ENCODE peak calls at places on chromosomes 16 and 17, in nine cellular contexts. B is CD8-positive, alpha-beta T cell; H is uterus; G is dorsolateral prefrontal cortex; C is pancreas; K is transverse colon; X is OCI-LY7; M is MCF 10A; V is neural progenitor cell. R is an unnamed sample.

GRCh38 chr16:10003486-10003885 is 178.7 kb downstream of the GRIN2A start:
- DNase-seq in C (no peak), M (no peak), G (no peak), H (no peak), B (no peak), K (no peak), X (no peak), V (no peak), R (no peak)

GRCh38 chr17:80146121-80147034 is 550 bp downstream of the EIF4A3 start:
- DNase-seq in V (peak), G (no peak), K (no peak), C (peak), X (peak), B (no peak), H (peak), M (peak), R (peak)

GRCh38 chr16:24580665-24581064 is 41.3 kb downstream of the RBBP6 start:
- DNase-seq in M (peak), H (no peak), C (no peak), X (no peak), V (no peak), B (no peak), G (no peak), K (no peak), R (peak)

GRCh38 chr17:18004345-18004744 is 31.7 kb downstream of the DRC3 start:
- DNase-seq in B (no peak), M (no peak), C (no peak), H (no peak), V (no peak), K (no peak), X (no peak), G (no peak), R (no peak)

GRCh38 chr17:66548158-66548557 is 245.7 kb downstream of the PRKCA start:
- DNase-seq in C (no peak), G (no peak), V (no peak), H (no peak), B (no peak), M (no peak), K (no peak), X (no peak), R (no peak)

GRCh38 chr16:78421244-78421661 is 321.8 kb downstream of the WWOX start:
- DNase-seq in G (no peak), H (no peak), X (no peak), V (peak), B (no peak), K (no peak), M (no peak), C (no peak), R (no peak)

GRCh38 chr17:46125831-46126230 is 67.4 kb downstream of the KANSL1 start:
- DNase-seq in M (no peak), K (no peak), V (no peak), X (no peak), G (no peak), C (no peak), B (no peak), H (no peak), R (no peak)

GRCh38 chr16:27759301-27759871 is 209.4 kb downstream of the KATNIP start:
- DNase-seq in B (no peak), K (no peak), X (no peak), M (peak), C (no peak), V (no peak), G (peak), H (no peak), R (no peak)

GRCh38 chr17:81511800-81512559 is 619 bp downstream of the ACTG1 start:
- DNase-seq in K (no peak), X (peak), H (peak), V (no peak), C (peak), M (no peak), G (no peak), B (no peak), R (no peak)

GRCh38 chr17:78745407-78746088 is 36.5 kb downstream of the CYTH1 start:
- DNase-seq in H (no peak), G (no peak), C (no peak), K (no peak), B (no peak), V (peak), M (peak), X (peak), R (no peak)

GRCh38 chr16:11977206-11978041 is 890 bp downstream of the SNX29 start:
- DNase-seq in X (no peak), B (no peak), C (no peak), M (peak), K (peak), H (peak), G (no peak), V (peak), R (no peak)

GRCh38 chr16:80319181-80319580 is 221.6 kb upstream of the DYNLRB2 start:
- DNase-seq in B (no peak), X (no peak), H (no peak), K (no peak), G (no peak), C (no peak), V (no peak), M (peak), R (no peak)

GRCh38 chr16:52963471-52963870 is 89.2 kb downstream of the CHD9NB start:
- DNase-seq in M (no peak), C (no peak), K (no peak), V (peak), H (no peak), B (no peak), X (no peak), G (no peak), R (no peak)

DNA sequence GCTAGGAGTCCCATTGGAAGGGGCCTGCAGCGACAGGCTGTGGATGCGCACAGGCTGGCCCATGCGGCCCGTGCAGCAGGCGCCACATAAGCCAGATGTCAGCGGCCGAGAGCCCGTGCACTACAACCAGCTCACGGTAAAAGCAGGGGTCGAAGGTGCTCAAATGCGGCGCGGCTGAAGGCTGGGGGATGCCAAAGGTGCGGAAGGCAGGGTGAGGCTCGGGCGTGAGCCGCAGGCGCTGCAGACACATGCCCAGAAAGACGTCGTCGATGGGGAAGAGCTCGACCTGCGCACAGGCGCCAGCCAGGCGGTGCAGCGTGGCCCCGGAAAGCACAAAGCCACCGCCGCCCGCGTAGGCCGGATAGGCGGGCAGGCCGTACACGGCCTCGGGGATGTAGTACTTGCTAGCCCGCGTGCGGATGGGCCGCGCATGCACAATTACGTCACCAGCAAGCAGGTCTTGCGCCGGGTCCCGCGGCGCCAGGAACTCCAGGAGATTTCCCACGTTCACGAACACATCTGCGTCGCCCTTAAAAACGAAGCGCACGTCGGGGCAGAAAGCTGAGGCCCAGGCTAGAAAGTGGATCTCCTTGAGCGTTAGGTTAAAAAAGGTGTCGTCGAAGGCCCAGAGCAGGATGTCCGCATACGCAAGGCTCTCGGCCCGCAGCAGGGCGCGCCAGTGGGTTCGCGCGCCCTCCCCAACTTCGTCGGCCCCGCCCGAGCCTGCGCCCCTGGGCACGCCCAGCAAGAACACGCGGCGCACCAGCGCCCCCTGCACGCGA is 1.3 kb downstream of the B3GNT9 start:
- DNase-seq in H (no peak), M (no peak), G (no peak), X (no peak), B (no peak), V (no peak), C (peak), K (no peak), R (peak)
- TF ChIP-seq CTCF in H (no peak), M (no peak), G (no peak), X (no peak), B (no peak), V (no peak), C (no peak), K (no peak), R (no peak)

GRCh38 chr17:44323359-44324091 is 1.1 kb downstream of the SLC25A39 start:
- DNase-seq in C (no peak), H (no peak), V (no peak), G (no peak), K (peak), X (no peak), B (no peak), M (no peak), R (no peak)
- TF ChIP-seq CTCF in C (no peak), H (no peak), V (no peak), G (no peak), K (no peak), X (no peak), B (no peak), M (no peak), R (no peak)

GRCh38 chr17:82648761-82649474 is 674 bp upstream of the WDR45B start:
- DNase-seq in V (peak), H (peak), C (peak), K (peak), B (no peak), X (peak), G (no peak), M (no peak), R (peak)

GRCh38 chr17:82645516-82645915 is 2.7 kb downstream of the WDR45B start:
- DNase-seq in M (peak), G (no peak), V (no peak), H (no peak), X (no peak), K (no peak), C (peak), B (no peak), R (no peak)

GRCh38 chr17:82649501-82650261 is 1.4 kb upstream of the WDR45B start:
- DNase-seq in M (no peak), X (no peak), B (no peak), V (no peak), G (no peak), C (peak), H (peak), K (no peak), R (no peak)

GRCh38 chr17:82648165-82648668 is at the start of gene WDR45B:
- DNase-seq in M (peak), C (peak), H (peak), X (peak), B (peak), K (peak), G (peak), V (peak), R (peak)

DNA sequence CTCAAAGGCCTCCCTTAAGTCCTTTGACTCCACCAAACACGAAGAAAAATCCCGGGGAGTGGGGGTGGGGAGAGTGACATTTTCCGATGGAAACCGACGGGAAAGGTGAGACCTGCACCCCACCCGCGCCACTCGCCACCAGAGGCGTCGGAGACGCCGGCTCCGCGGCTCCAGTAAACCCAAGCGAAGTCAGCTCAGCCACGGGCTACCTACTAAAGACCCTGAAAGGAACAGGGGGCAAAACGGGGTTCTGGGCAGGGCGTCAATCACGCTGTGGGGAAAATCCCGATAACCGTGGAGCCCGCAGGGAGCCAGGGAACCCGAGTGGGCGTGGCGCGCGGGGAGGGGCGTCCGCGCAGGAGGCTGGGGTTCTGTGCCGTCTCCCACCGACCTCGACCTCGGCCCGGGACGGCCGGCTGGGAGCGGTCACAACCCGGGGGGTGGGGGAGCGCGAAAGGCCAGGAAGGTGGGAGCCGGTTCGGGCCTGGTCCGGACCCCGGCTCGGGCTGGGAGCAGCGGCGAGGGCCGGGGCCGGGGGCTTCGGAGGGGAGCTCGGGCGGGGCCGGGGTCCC is 565 bp downstream of the WDR45B start:
- DNase-seq in X (peak), V (peak), K (peak), B (no peak), M (peak), C (no peak), G (no peak), H (peak), R (peak)
- TF ChIP-seq CTCF in X (peak), V (peak), K (peak), B (peak), M (no peak), C (no peak), G (no peak), H (no peak), R (no peak)

GRCh38 chr17:9905902-9906301 is 831 bp upstream of the RCVRN start:
- DNase-seq in C (no peak), H (no peak), M (peak), G (peak), V (peak), B (no peak), K (no peak), X (peak), R (peak)
- TF ChIP-seq CTCF in C (peak), H (no peak), M (peak), G (no peak), V (peak), B (peak), K (peak), X (peak), R (peak)

DNA sequence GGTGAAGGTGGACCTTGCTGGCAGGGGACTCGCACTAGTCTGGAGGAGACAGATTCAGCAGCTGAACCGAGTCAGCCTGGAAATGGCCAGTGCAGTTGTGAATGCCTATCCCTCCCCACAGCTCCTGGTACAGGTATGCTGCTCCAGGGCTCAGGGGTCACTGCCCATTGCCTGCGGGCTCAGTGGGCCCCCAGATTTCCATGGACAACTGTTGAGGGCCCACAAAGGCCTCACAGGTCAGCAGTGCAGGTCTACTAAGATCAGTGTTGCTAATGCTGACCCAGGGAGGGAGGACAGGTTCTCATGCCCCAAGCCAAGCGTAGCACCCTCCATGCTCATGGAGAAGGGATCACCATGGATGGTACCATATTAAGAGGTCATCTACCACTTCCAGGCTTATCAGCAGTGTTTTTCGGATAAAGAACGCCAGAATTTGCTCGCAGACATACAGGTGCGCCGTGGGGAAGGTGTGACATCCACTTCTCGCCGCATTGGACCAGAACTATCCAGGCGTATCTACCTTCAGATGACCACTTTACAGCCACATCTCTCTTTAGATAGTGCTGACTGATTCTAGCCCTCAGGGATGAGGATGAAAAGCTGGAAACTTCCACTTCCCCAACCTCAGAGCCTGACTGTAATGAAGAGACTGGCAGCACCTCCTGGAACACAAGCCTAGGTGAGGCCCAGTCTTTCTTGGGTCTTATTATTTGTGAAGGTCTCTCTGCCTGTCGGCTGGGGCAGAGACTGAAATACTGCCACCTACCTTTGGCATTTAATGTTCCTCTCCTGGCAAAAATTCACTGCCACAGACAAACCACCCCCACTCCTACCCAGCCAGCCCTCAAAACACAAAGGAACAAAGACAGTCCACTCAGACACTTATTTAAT is 7.6 kb downstream of the EME1 start:
- DNase-seq in K (no peak), B (no peak), M (no peak), X (no peak), V (no peak), C (peak), H (no peak), G (no peak), R (no peak)
- TF ChIP-seq CTCF in K (no peak), B (no peak), M (no peak), X (peak), V (no peak), C (no peak), H (no peak), G (no peak), R (peak)

GRCh38 chr17:44889003-44889402 is 10.2 kb downstream of the EFTUD2 start:
- DNase-seq in K (no peak), B (no peak), H (no peak), M (no peak), G (no peak), C (no peak), V (no peak), X (no peak), R (no peak)

GRCh38 chr17:44892250-44892649 is 7.0 kb downstream of the EFTUD2 start:
- DNase-seq in B (no peak), C (no peak), K (no peak), M (no peak), H (no peak), X (no peak), G (no peak), V (no peak), R (no peak)

GRCh38 chr17:44887971-44888955 is 11.0 kb downstream of the EFTUD2 start:
- DNase-seq in C (no peak), K (no peak), V (no peak), M (no peak), G (no peak), H (no peak), B (no peak), X (no peak), R (no peak)

GRCh38 chr17:44884941-44885340 is 14.3 kb downstream of the EFTUD2 start:
- DNase-seq in M (no peak), B (no peak), V (no peak), X (no peak), G (no peak), H (no peak), K (no peak), C (no peak), R (no peak)

GRCh38 chr17:44887016-44887415 is 12.2 kb downstream of the EFTUD2 start:
- DNase-seq in M (no peak), C (no peak), V (no peak), K (no peak), X (no peak), B (no peak), G (no peak), H (no peak), R (no peak)
- TF ChIP-seq CTCF in M (no peak), C (no peak), V (no peak), K (no peak), X (no peak), B (no peak), G (no peak), H (no peak), R (no peak)

DNA sequence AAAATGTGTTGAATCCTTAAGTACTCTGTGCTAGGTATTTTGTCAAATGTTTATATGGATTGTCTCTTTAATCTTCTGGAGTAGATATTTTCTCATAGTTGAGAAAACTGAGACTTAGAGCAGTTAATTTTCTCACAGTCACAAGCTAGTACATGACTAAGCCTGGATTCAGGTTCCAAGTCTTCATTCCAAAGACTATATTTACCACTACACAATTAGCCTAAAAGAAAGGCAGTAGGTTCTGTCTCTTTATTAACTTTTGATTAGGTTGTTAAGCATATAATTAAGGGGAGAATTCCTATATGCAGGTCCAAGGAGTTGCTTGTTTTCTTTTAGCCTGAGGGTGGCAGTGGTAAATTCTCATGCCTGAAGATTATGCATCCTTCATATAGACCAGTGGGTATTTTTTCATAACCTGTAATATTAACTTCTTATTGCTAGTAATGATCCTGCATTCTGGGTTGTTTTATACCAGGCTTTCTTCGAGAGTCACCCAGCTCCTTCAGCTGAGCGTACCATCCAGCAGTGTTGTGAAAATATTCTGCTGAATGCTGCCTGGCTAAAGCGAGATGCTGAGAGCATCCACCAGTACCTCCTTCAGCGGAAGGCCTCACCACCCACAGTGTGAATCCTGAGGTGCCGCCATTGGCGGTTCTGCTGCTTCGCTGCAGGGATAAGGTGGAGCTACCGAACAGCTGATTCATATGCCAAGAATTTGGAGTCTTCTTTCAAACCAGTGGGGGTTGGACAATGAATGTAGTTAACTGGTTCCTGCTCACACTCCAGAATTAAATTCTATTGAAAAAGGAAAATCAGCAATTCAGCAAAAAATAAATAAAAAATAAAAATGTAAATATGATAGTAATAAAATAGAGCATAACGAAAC is 28.2 kb upstream of the KPNB1 start:
- DNase-seq in G (no peak), M (peak), K (no peak), H (peak), C (no peak), X (no peak), B (no peak), V (peak), R (no peak)
- TF ChIP-seq CTCF in G (no peak), M (no peak), K (no peak), H (no peak), C (no peak), X (peak), B (no peak), V (no peak), R (no peak)

GRCh38 chr17:37206299-37206698 is 169.5 kb upstream of the C17orf78 start:
- DNase-seq in V (no peak), B (no peak), X (no peak), C (no peak), G (no peak), K (no peak), M (no peak), H (no peak), R (no peak)

GRCh38 chr17:37207103-37207502 is 168.7 kb upstream of the C17orf78 start:
- DNase-seq in X (no peak), C (no peak), G (no peak), B (no peak), M (no peak), K (no peak), H (no peak), V (no peak), R (no peak)

GRCh38 chr17:37213927-37214326 is 161.9 kb upstream of the C17orf78 start:
- DNase-seq in V (no peak), K (no peak), C (no peak), M (no peak), G (no peak), X (no peak), B (no peak), H (no peak), R (no peak)

DNA sequence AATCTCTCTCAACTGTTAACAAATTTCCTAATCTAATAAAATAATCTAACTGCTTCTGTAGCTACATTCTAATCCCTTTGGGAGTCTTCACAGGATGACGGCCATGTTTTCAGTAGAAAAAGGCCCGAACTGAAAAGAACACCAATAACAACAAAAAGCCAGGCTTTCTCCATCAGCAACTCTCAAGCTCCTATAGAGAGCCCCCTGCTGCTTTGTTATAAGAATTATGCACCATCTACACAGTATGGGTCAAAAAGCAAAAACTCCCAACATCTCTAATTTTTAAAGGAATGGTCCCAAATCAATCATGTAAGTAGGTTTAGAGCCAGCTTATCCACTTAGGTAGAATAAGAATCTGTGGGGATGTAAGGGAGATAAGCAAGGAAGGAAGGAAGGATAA is 163.6 kb upstream of the C17orf78 start:
- DNase-seq in G (no peak), K (no peak), C (no peak), H (no peak), V (peak), X (no peak), B (no peak), M (no peak), R (no peak)
- TF ChIP-seq CTCF in G (no peak), K (no peak), C (no peak), H (no peak), V (no peak), X (peak), B (no peak), M (no peak), R (peak)